ENCODE peak calls at places on chromosomes 2 and 18, in eight cellular contexts. N is AG09319, K is thoracic aorta, Y is AG10803, J is ascending aorta, F is heart right ventricle, W is left lung, Q is colonic mucosa. A is an unnamed sample.

GRCh38 chr2:12361506-12361905 is 355.2 kb upstream of the TRIB2 start:
- DNase-seq in Y (no peak), F (no peak), Q (no peak), W (no peak), N (no peak), J (no peak), K (no peak), A (no peak)

GRCh38 chr2:173690349-173690748 is 274.8 kb downstream of the SP3 start:
- DNase-seq in K (no peak), N (no peak), Y (no peak), W (no peak), Q (no peak), J (no peak), F (no peak), A (no peak)

GRCh38 chr2:230902180-230902899 is 22.7 kb downstream of the GPR55 start:
- DNase-seq in W (no peak), F (no peak), Y (peak), Q (peak), N (peak), K (no peak), J (peak), A (peak)

GRCh38 chr2:44163782-44164181 is 4.9 kb upstream of the PPM1B start:
- DNase-seq in N (no peak), F (no peak), K (no peak), W (no peak), Q (no peak), J (no peak), Y (no peak), A (no peak)

GRCh38 chr2:108315408-108316193 is 26.9 kb downstream of the SULT1C2 start:
- DNase-seq in N (no peak), J (no peak), Q (peak), K (no peak), F (no peak), W (no peak), Y (peak), A (no peak)

GRCh38 chr2:113220970-113221708 is 47.4 kb downstream of the PSD4 start:
- DNase-seq in W (no peak), Q (no peak), Y (no peak), N (no peak), J (no peak), K (no peak), F (no peak), A (no peak)

GRCh38 chr2:100230754-100231153 is 88.4 kb upstream of the AFF3 start:
- DNase-seq in N (no peak), W (no peak), K (no peak), F (no peak), J (no peak), Q (no peak), Y (no peak), A (no peak)

GRCh38 chr18:44709297-44710117 is 28.8 kb downstream of the SETBP1 start:
- DNase-seq in W (no peak), F (no peak), J (no peak), Y (no peak), Q (no peak), N (no peak), K (no peak), A (no peak)

GRCh38 chr2:88827821-88828220 is 136.3 kb downstream of the RPIA start:
- DNase-seq in F (no peak), K (no peak), Q (no peak), J (no peak), W (no peak), Y (no peak), N (no peak), A (no peak)

GRCh38 chr2:241546771-241547498 is 11.6 kb upstream of the BOK start:
- DNase-seq in K (no peak), J (no peak), N (peak), F (no peak), Q (no peak), W (peak), Y (peak), A (no peak)

GRCh38 chr18:10685484-10685883 is 159.7 kb downstream of the NAPG start:
- DNase-seq in N (no peak), F (no peak), Y (no peak), K (no peak), Q (no peak), W (no peak), J (no peak), A (no peak)

GRCh38 chr2:120231974-120232635 is 8.9 kb upstream of the TMEM185B start:
- DNase-seq in N (no peak), W (peak), F (no peak), Q (no peak), Y (peak), J (peak), K (no peak), A (no peak)

GRCh38 chr2:241895732-241896641 is 26.5 kb downstream of the RTP5 start:
- DNase-seq in W (peak), Q (no peak), Y (peak), J (peak), N (no peak), K (no peak), F (no peak), A (peak)

GRCh38 chr2:188279093-188279445 is 12.6 kb upstream of the GULP1 start:
- DNase-seq in Y (no peak), J (no peak), W (no peak), F (no peak), Q (no peak), K (no peak), N (no peak), A (no peak)

GRCh38 chr2:188916831-188917230 is 57.3 kb upstream of the COL3A1 start:
- DNase-seq in F (no peak), K (no peak), Q (no peak), J (no peak), W (no peak), N (no peak), Y (peak), A (no peak)

GRCh38 chr2:133843551-133843950 is 275.3 kb upstream of the NCKAP5 start:
- DNase-seq in Y (no peak), F (no peak), W (no peak), Q (no peak), N (no peak), J (no peak), K (no peak), A (no peak)

GRCh38 chr2:174120346-174120745 is 128.0 kb downstream of the OLA1 start:
- DNase-seq in Y (no peak), N (no peak), J (no peak), K (no peak), F (no peak), Q (no peak), W (no peak), A (no peak)

GRCh38 chr2:23867449-23867848 is 59.5 kb downstream of the ATAD2B start:
- DNase-seq in Y (no peak), N (no peak), W (no peak), F (no peak), J (no peak), K (no peak), Q (no peak), A (no peak)

GRCh38 chr2:23589739-23590138 is 204.8 kb downstream of the KLHL29 start:
- DNase-seq in W (no peak), K (no peak), Y (peak), N (no peak), F (no peak), Q (no peak), J (peak), A (no peak)

GRCh38 chr18:65017372-65017760 is 733.4 kb upstream of the CDH7 start:
- DNase-seq in N (no peak), W (no peak), J (no peak), Q (no peak), Y (no peak), F (no peak), K (no peak), A (no peak)

GRCh38 chr2:227774011-227774624 is 28.4 kb downstream of the SCYGR8 start:
- DNase-seq in Y (no peak), J (peak), N (no peak), W (no peak), F (no peak), K (no peak), Q (no peak), A (no peak)

GRCh38 chr2:43361286-43361685 is 134.9 kb upstream of the ZFP36L2 start:
- DNase-seq in Q (no peak), F (no peak), W (no peak), N (no peak), Y (peak), J (no peak), K (no peak), A (no peak)

GRCh38 chr2:168666339-168666738 is 136.1 kb upstream of the NOSTRIN start:
- DNase-seq in Y (no peak), K (no peak), W (no peak), J (no peak), N (no peak), Q (no peak), F (no peak), A (no peak)

GRCh38 chr2:197920088-197920487 is 115.7 kb downstream of the PLCL1 start:
- DNase-seq in Q (no peak), N (no peak), Y (no peak), J (no peak), K (no peak), W (no peak), F (no peak), A (no peak)

GRCh38 chr2:228303960-228304359 is 122.5 kb upstream of the SPHKAP start:
- DNase-seq in J (no peak), K (no peak), Y (no peak), N (no peak), W (no peak), Q (no peak), F (no peak), A (no peak)

GRCh38 chr2:1866402-1867091 is 122.2 kb upstream of the PXDN start:
- DNase-seq in K (no peak), Y (no peak), N (no peak), W (no peak), J (no peak), Q (no peak), F (no peak), A (no peak)

GRCh38 chr2:190589008-190589407 is 54.5 kb upstream of the NEMP2 start:
- DNase-seq in Y (no peak), K (no peak), N (no peak), W (no peak), J (no peak), F (no peak), Q (no peak), A (no peak)

GRCh38 chr18:78713064-78713463 is 266.6 kb upstream of the SALL3 start:
- DNase-seq in F (no peak), Q (no peak), N (no peak), K (no peak), Y (no peak), W (no peak), J (no peak), A (no peak)

GRCh38 chr2:240602266-240603050 is 15.9 kb downstream of the CAPN10 start:
- DNase-seq in N (no peak), J (peak), Q (no peak), Y (no peak), W (no peak), F (no peak), K (no peak), A (no peak)

GRCh38 chr2:45696708-45697107 is 45.2 kb downstream of the PRKCE start:
- DNase-seq in Q (no peak), W (no peak), Y (no peak), K (no peak), F (no peak), N (no peak), J (no peak), A (no peak)
- TF ChIP-seq CTCF in Q (no peak), W (no peak), Y (no peak), K (no peak), F (no peak), N (no peak), J (no peak), A (no peak)

DNA sequence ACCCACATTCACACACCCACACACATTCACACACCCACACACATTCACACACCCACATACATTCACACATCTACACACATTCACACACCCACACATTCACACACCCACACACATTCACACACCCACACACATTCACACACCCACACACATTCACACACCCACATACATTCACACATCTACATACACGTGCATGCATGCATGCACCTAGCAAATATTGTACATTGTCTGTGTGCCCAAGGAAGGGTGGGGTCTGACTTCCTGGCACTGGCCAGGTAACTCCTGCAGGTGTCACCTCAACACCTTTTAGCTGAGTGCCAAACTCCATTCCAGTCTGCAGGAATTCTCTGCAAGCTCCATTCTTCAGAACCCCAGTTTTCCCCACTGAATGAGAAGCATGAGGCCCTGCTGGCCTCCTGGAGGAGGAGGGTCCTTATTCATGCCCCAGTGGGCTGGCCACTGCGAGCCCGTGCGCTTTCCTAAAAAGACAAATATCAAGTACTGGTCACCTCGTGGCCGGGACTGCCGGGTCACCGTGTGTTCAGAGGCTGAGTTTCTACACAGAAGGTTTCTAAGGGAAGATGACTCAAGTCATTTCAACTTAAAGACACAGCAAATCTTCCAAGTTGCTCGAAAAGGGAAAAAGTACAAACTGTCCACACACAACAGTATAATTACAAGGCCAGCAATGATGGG is 131.5 kb downstream of the HDAC4 start:
- DNase-seq in F (no peak), W (no peak), N (no peak), Y (no peak), K (no peak), J (no peak), Q (peak), A (no peak)
- TF ChIP-seq CTCF in F (no peak), W (no peak), N (no peak), Y (no peak), K (no peak), J (no peak), Q (peak), A (no peak)

DNA sequence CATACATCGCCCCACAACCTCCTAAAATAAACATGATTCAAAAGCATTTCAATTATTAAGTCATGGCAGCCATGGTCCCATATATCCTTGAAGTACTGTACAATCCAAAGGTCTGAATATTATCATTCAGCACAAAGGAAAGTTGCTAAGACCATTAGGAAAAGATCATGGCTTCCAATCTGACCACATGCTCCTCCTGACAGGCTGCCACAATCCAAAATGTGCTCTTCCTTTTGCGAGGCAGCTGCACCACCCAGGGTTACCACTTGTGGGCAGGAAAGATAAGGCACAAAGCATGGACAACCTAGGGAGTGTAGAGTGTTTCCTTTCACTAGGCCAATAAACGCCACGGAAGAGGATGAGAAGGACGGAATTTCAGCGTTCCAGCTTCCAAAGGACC is 5.4 kb downstream of the BOLA3 start:
- DNase-seq in Q (no peak), K (no peak), J (no peak), W (no peak), N (no peak), Y (no peak), F (no peak), A (no peak)
- TF ChIP-seq CTCF in Q (no peak), K (no peak), J (no peak), W (no peak), N (no peak), Y (no peak), F (no peak), A (peak)

DNA sequence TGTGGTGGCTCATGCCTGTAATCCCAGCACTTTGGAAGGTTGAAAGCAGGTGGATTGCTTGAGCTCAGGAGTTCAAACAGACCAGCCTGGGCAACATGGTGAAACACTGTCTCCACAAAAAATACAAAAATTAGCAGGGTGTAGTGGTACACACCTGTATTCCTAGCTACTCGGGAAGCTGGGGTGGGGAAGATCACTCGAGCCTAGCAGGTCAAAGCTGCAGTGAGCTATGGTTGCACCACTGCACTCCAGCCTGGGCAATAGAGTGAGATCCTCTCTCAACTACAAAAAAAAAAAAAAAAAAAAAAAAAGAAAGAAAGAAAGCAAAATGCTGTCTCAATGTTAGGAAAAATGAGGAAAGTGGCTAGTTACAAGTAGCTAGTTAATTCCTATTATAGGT is 56.8 kb downstream of the TRIP12 start:
- DNase-seq in Q (no peak), Y (no peak), W (no peak), F (no peak), N (no peak), K (no peak), J (no peak), A (no peak)
- TF ChIP-seq CTCF in Q (no peak), Y (no peak), W (no peak), F (no peak), N (no peak), K (no peak), J (no peak), A (no peak)

DNA sequence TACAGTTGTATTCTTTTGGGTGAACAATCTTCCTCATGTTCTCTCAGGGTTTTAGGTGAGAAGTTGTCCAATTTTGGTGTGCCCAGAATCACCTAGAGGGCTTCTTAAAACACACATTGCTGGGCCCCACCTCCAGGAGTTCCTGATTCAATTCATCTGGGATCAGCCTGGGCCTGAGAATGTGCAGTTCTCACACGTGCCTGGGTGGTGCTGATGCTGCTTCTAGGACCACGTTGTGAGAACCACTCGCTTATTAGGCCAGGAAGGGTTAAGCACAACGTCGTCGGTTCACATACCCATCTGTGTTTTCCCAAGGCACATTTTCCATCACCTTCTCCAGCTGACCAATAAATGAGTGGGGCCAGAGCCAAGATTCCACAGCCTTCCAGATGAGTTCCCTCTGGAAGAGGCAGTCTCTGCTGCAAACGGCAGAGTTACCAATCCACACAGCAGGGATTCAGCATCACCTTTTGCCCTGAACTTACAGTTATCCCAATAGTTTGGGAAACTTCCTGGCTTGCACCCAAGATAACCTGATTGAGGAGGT is 277.7 kb upstream of the HNRNPA3 start:
- DNase-seq in F (no peak), J (no peak), W (no peak), Y (peak), Q (no peak), N (no peak), K (no peak), A (no peak)
- TF ChIP-seq CTCF in F (no peak), J (no peak), W (no peak), Y (no peak), Q (no peak), N (no peak), K (no peak), A (no peak)

GRCh38 chr2:47221039-47221438 is 65.9 kb upstream of the STPG4 start:
- DNase-seq in Q (no peak), J (peak), K (no peak), N (no peak), F (no peak), Y (peak), W (no peak), A (no peak)

GRCh38 chr2:47217277-47217676 is 62.2 kb upstream of the STPG4 start:
- DNase-seq in Q (no peak), W (no peak), N (no peak), J (peak), Y (no peak), K (no peak), F (no peak), A (no peak)

GRCh38 chr2:47218066-47218581 is 63.0 kb upstream of the STPG4 start:
- DNase-seq in Y (no peak), J (peak), K (no peak), Q (peak), F (no peak), W (no peak), N (no peak), A (no peak)

GRCh38 chr2:47219970-47220369 is 64.9 kb upstream of the STPG4 start:
- DNase-seq in K (no peak), F (no peak), Y (no peak), J (peak), N (no peak), W (no peak), Q (no peak), A (no peak)

DNA sequence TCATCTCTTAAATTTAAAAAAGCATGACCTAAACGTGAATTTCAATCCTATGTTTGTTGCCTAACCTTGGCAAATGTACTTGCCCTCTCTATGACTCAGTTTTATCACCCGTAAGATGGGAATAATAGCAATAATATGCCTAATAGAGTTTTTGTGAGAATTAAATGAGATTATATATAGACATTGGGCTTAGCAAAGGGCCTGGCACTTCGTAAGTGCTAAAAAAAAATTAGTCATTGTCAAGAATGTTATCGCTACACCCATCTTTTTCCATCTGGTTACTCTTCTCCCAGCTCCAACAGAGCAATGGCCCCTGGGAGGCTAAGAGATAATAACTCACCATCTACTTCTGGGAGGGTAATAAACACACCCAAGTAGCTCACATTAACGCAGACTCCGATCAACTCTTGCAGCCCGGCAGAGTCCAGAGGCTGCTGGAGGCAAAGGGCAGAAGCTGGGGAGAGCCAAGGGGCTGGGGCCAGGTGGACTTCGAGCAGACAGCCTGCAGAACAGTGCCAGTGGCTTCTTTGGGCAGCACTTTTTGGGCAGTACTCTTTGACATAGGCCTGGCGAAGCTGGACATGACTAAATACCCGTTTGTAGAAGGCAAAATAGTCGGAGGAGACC is 63.9 kb upstream of the STPG4 start:
- DNase-seq in N (no peak), F (no peak), W (no peak), J (no peak), Y (no peak), Q (peak), K (no peak), A (no peak)
- TF ChIP-seq CTCF in N (no peak), F (no peak), W (no peak), J (no peak), Y (no peak), Q (no peak), K (no peak), A (no peak)

A was measured in type B pancreatic cell.